ENCODE peak calls at places on chromosomes 11 and 22, in five cellular contexts. R is aorta; P is lower lobe of right lung; Q is stimulated activated naive B cell treated with anti-CD40 and anti-IgM and Interleukin-4, amounts not matched to agents 10 μg/mL and 1 μg/mL and 100 μg/mL, for 72 hours; D is right cardiac atrium. T is an unnamed sample.

GRCh38 chr11:118341749-118342489 is 586 bp downstream of the CD3D start:
- ATAC-seq in R (no peak), P (no peak), Q (no peak), D (no peak), T (no peak)

GRCh38 chr11:118655486-118656190 is 23.8 kb downstream of the TREH start:
- ATAC-seq in R (no peak), P (no peak), Q (no peak), D (no peak), T (no peak)

GRCh38 chr22:39462443-39463147 is 5.8 kb downstream of the MGAT3 start:
- ATAC-seq in R (no peak), P (no peak), Q (peak; percentile 20), D (peak; percentile 30), T (no peak)

GRCh38 chr11:103091024-103091423 is 936 bp downstream of the DCUN1D5 start:
- ATAC-seq in R (no peak), P (no peak), Q (no peak), D (no peak), T (no peak)

GRCh38 chr11:33819278-33819677 is 45.0 kb upstream of the FBXO3 start:
- ATAC-seq in R (no peak), P (no peak), Q (no peak), D (no peak), T (no peak)

GRCh38 chr11:132177106-132177505 is 806.7 kb downstream of the NTM start:
- ATAC-seq in R (no peak), P (no peak), Q (no peak), D (no peak), T (no peak)

GRCh38 chr11:105713106-105713505 is 103.2 kb downstream of the GRIA4 start:
- ATAC-seq in R (no peak), P (no peak), Q (no peak), D (no peak), T (no peak)

GRCh38 chr11:122556605-122557004 is 98.9 kb upstream of the UBASH3B start:
- ATAC-seq in R (no peak), P (no peak), Q (peak; percentile 57), D (peak; percentile 59), T (no peak)

T was measured in esophagus mucosa.